ENCODE peak calls at places on chromosomes 2 and 18, in nine cellular contexts. K is stimulated activated CD8-positive, alpha-beta memory T cell treated with anti-CD3 and anti-CD28 coated beads, Interleukin-12 subunit alpha, Interleukin-12 subunit beta, amount 100 ng/mL, for 4 hours; W is HuH-7; D is Kasumi-1; Q is KBM-7; R is NCI-H1092 treated with DMSO at 0.1 percent for 48 hours; C is AG09309; E is GOT3; H is WTC11. G is an unnamed sample.

GRCh38 chr18:49563130-49563540 is 1.3 kb downstream of the LIPG start:
- DNase-seq in K (no peak), W (no peak), D (no peak), Q (no peak), R (no peak), C (no peak), E (no peak), H (no peak), G (no peak)

GRCh38 chr2:168002021-168002553 is 245.3 kb downstream of the STK39 start:
- DNase-seq in K (no peak), W (no peak), D (peak), Q (peak), R (no peak), C (no peak), E (no peak), H (no peak), G (no peak)

GRCh38 chr2:217075225-217075802 is 215.4 kb upstream of the TNP1 start:
- DNase-seq in K (no peak), W (no peak), D (no peak), Q (no peak), R (no peak), C (no peak), E (no peak), H (no peak), G (no peak)

GRCh38 chr2:37569986-37570688 is 101.3 kb downstream of the CDC42EP3 start:
- DNase-seq in K (no peak), W (no peak), D (no peak), Q (no peak), R (no peak), C (no peak), E (no peak), H (no peak), G (no peak)

GRCh38 chr18:35467624-35468016 is 30.1 kb downstream of the INO80C start:
- DNase-seq in K (no peak), W (no peak), D (peak), Q (no peak), R (peak), C (no peak), E (no peak), H (no peak), G (no peak)

GRCh38 chr2:74418312-74418711 is 3.1 kb downstream of the C2orf81 start:
- DNase-seq in K (no peak), W (no peak), D (no peak), Q (no peak), R (no peak), C (no peak), E (no peak), H (no peak), G (no peak)

GRCh38 chr2:18214936-18215335 is 336.5 kb downstream of the KCNS3 start:
- DNase-seq in K (no peak), W (no peak), D (no peak), Q (no peak), R (no peak), C (no peak), E (no peak), H (no peak), G (no peak)

GRCh38 chr2:65377556-65378307 is 54.7 kb downstream of the SPRED2 start:
- DNase-seq in K (no peak), W (no peak), D (peak), Q (peak), R (no peak), C (peak), E (no peak), H (no peak), G (no peak)

GRCh38 chr18:43590182-43590903 is 313.1 kb upstream of the SYT4 start:
- DNase-seq in K (no peak), W (no peak), D (no peak), Q (no peak), R (no peak), C (no peak), E (no peak), H (no peak), G (no peak)

GRCh38 chr2:32067549-32067948 is 4.2 kb downstream of the SPAST start:
- DNase-seq in K (no peak), W (no peak), D (no peak), Q (no peak), R (no peak), C (no peak), E (no peak), H (no peak), G (no peak)

GRCh38 chr2:160635488-160635887 is 141.9 kb upstream of the RBMS1 start:
- DNase-seq in K (no peak), W (no peak), D (no peak), Q (no peak), R (no peak), C (peak), E (no peak), H (no peak), G (no peak)

GRCh38 chr2:157825885-157826284 is 50.2 kb downstream of the ACVR1 start:
- DNase-seq in K (no peak), W (no peak), D (no peak), Q (no peak), R (no peak), C (peak), E (no peak), H (no peak), G (no peak)

GRCh38 chr2:235690082-235690808 is 196.4 kb downstream of the AGAP1 start:
- DNase-seq in K (no peak), W (no peak), D (no peak), Q (no peak), R (no peak), C (no peak), E (no peak), H (no peak), G (no peak)

GRCh38 chr2:4673025-4673489 is 969.7 kb downstream of the DCDC2C start:
- DNase-seq in K (no peak), W (peak), D (peak), Q (no peak), R (no peak), C (peak), E (peak), H (no peak), G (no peak)

GRCh38 chr2:96537734-96538486 is 1.4 kb downstream of the ARID5A start:
- DNase-seq in K (peak), W (no peak), D (no peak), Q (no peak), R (no peak), C (no peak), E (no peak), H (no peak), G (no peak)

GRCh38 chr2:107132141-107132540 is 246.2 kb upstream of the ST6GAL2 start:
- DNase-seq in K (no peak), W (no peak), D (peak), Q (peak), R (no peak), C (no peak), E (no peak), H (no peak), G (no peak)

GRCh38 chr2:235343869-235344268 is 150.0 kb upstream of the AGAP1 start:
- DNase-seq in K (no peak), W (no peak), D (no peak), Q (no peak), R (no peak), C (no peak), E (no peak), H (no peak), G (no peak)

GRCh38 chr2:176745543-176746331 is 466.9 kb upstream of the HNRNPA3 start:
- DNase-seq in K (no peak), W (no peak), D (no peak), Q (no peak), R (no peak), C (no peak), E (no peak), H (no peak), G (peak)

GRCh38 chr2:191976436-191976835 is 129.5 kb upstream of the CAVIN2 start:
- DNase-seq in K (no peak), W (no peak), D (no peak), Q (no peak), R (no peak), C (peak), E (no peak), H (no peak), G (no peak)

GRCh38 chr2:238970553-238971081 is 122.7 kb downstream of the TWIST2 start:
- DNase-seq in K (peak), W (peak), D (peak), Q (peak), R (peak), C (no peak), E (no peak), H (peak), G (peak)

GRCh38 chr2:40256649-40257048 is 195.2 kb downstream of the SLC8A1 start:
- DNase-seq in K (no peak), W (peak), D (peak), Q (peak), R (peak), C (no peak), E (no peak), H (peak), G (peak)

GRCh38 chr2:127560929-127561275 is 25.4 kb downstream of the MYO7B start:
- DNase-seq in K (no peak), W (no peak), D (no peak), Q (no peak), R (no peak), C (no peak), E (peak), H (no peak), G (no peak)

GRCh38 chr2:9803023-9803805 is 40.1 kb upstream of the TAF1B start:
- DNase-seq in K (no peak), W (no peak), D (no peak), Q (no peak), R (no peak), C (no peak), E (no peak), H (no peak), G (no peak)

GRCh38 chr2:854460-854859 is 96.2 kb upstream of the SNTG2 start:
- DNase-seq in K (no peak), W (peak), D (no peak), Q (peak), R (peak), C (no peak), E (no peak), H (peak), G (peak)

GRCh38 chr2:44441200-44441599 is 79.5 kb downstream of the CAMKMT start:
- DNase-seq in K (no peak), W (no peak), D (no peak), Q (no peak), R (no peak), C (no peak), E (no peak), H (no peak), G (no peak)

GRCh38 chr18:3071676-3072075 is 58.7 kb upstream of the LPIN2 start:
- DNase-seq in K (no peak), W (no peak), D (no peak), Q (no peak), R (no peak), C (no peak), E (no peak), H (no peak), G (no peak)

GRCh38 chr2:29235411-29235810 is 120.2 kb downstream of the CLIP4 start:
- DNase-seq in K (no peak), W (no peak), D (no peak), Q (no peak), R (no peak), C (no peak), E (no peak), H (no peak), G (no peak)

G was measured in iPS DF 19.7.